ENCODE peak calls at places on chromosomes 5 and 9, in nine cellular contexts. X is T47D; N is activated effector memory CD4-positive, alpha-beta T cell treated with anti-CD3 and anti-CD28 coated beads, Interleukin-2, amount 50 U/mL, for 16 hours; L is HEK293T; O is naive thymus-derived CD8-positive, alpha-beta T cell; A is HuH-7.5; J is activated T-helper 1 cell treated with anti-CD3 and anti-CD28 coated beads, Interleukin-12 subunit alpha, Interleukin-12 subunit beta, Interleukin-2, Interleukin-4 antibody, amounts not matched to agents 30 ng/mL and 10 ng/mL and 1 ng/mL, durations not matched to agents 14 hours and 24 hours and 36 hours; R is GM13977; F is mesenteric fat pad. E is an unnamed sample.
A peak's percentile ranks its signal among the peaks of the same experiment; 100 is the strongest.

GRCh38 chr5:120402606-120403005 is 61.5 kb upstream of the PRR16 start:
- DNase-seq in X (no peak), N (no peak), L (no peak), O (no peak), A (no peak), J (no peak), R (no peak), F (no peak), E (no peak)

GRCh38 chr5:1293416-1293996 is 1.4 kb downstream of the TERT start:
- DNase-seq in X (peak; percentile 0), N (peak; percentile 59), L (no peak), O (no peak), A (no peak), J (no peak), R (no peak), F (peak; percentile 89), E (no peak)

GRCh38 chr5:142808778-142809606 is 38.8 kb downstream of the ARHGAP26 start:
- DNase-seq in X (no peak), N (no peak), L (no peak), O (no peak), A (no peak), J (no peak), R (no peak), F (no peak), E (no peak)

GRCh38 chr9:13274901-13275641 is 4.4 kb downstream of the MPDZ start:
- DNase-seq in X (no peak), N (no peak), L (no peak), O (no peak), A (no peak), J (no peak), R (no peak), F (no peak), E (no peak)

GRCh38 chr5:109676920-109677319 is 12.8 kb upstream of the MAN2A1 start:
- DNase-seq in X (no peak), N (no peak), L (no peak), O (no peak), A (no peak), J (no peak), R (no peak), F (no peak), E (no peak)

GRCh38 chr9:129323376-129323998 is 145.4 kb upstream of the IER5L start:
- DNase-seq in X (no peak), N (no peak), L (no peak), O (no peak), A (no peak), J (no peak), R (no peak), F (no peak), E (no peak)

GRCh38 chr9:121972501-121972981 is 120.6 kb downstream of the TTLL11 start:
- DNase-seq in X (peak; percentile 71), N (no peak), L (no peak), O (no peak), A (no peak), J (no peak), R (no peak), F (no peak), E (no peak)

GRCh38 chr9:131669234-131670172 is 70.4 kb downstream of the RAPGEF1 start:
- DNase-seq in X (no peak), N (peak; percentile 80), L (no peak), O (no peak), A (no peak), J (no peak), R (no peak), F (peak; percentile 78), E (no peak)

GRCh38 chr9:136747161-136748060 is 914 bp downstream of the LCN6 start:
- DNase-seq in X (no peak), N (no peak), L (no peak), O (no peak), A (no peak), J (no peak), R (no peak), F (no peak), E (no peak)

GRCh38 chr5:94968507-94969095 is 316.3 kb downstream of the MCTP1 start:
- DNase-seq in X (peak; percentile 26), N (no peak), L (peak; percentile 48), O (peak; percentile 31), A (peak; percentile 4), J (no peak), R (peak; percentile 33), F (no peak), E (peak; percentile 70)

GRCh38 chr9:87684627-87685204 is 41.2 kb upstream of the CTSL start:
- DNase-seq in X (peak; percentile 53), N (no peak), L (peak; percentile 71), O (no peak), A (peak; percentile 74), J (no peak), R (no peak), F (peak; percentile 65), E (no peak)

GRCh38 chr5:177269976-177270375 is 33.5 kb downstream of the RAB24 start:
- DNase-seq in X (no peak), N (no peak), L (no peak), O (no peak), A (no peak), J (no peak), R (no peak), F (no peak), E (no peak)

E was measured in Jurkat, Clone E6-1.